ENCODE peak calls at places on chromosomes 12 and 14, in four cellular contexts. G is MM.1S, R is foreskin fibroblast, Y is H7. I is an unnamed sample.

GRCh38 chr14:73465833-73466532 is 7.6 kb upstream of the NUMB start:
- DNase-seq in G (no peak), R (no peak), Y (no peak), I (no peak)

GRCh38 chr14:79680087-79680486 is 531.2 kb downstream of the DIO2 start:
- DNase-seq in G (no peak), R (no peak), Y (no peak), I (no peak)

GRCh38 chr12:113980537-113981337 is 14.6 kb upstream of the RBM19 start:
- DNase-seq in G (peak), R (peak), Y (peak), I (peak)

GRCh38 chr12:79119796-79120195 is 255.2 kb downstream of the SYT1 start:
- DNase-seq in G (no peak), R (no peak), Y (peak), I (no peak)

GRCh38 chr12:54571166-54571856 is 17.1 kb downstream of the PPP1R1A start:
- DNase-seq in G (no peak), R (no peak), Y (peak), I (no peak)

GRCh38 chr12:9925746-9926393 is 6.3 kb downstream of the CLEC2A start:
- DNase-seq in G (peak), R (no peak), Y (peak), I (peak)

GRCh38 chr14:76761198-76761848 is at the start of gene VASH1:
- DNase-seq in G (peak), R (peak), Y (peak), I (peak)

GRCh38 chr14:59283380-59283779 is 94.9 kb downstream of the DAAM1 start:
- DNase-seq in G (no peak), R (peak), Y (no peak), I (no peak)

GRCh38 chr12:53345486-53346195 is 9.5 kb upstream of the SP7 start:
- DNase-seq in G (no peak), R (peak), Y (peak), I (no peak)

GRCh38 chr12:12195516-12195915 is 71.3 kb downstream of the LRP6 start:
- DNase-seq in G (no peak), R (no peak), Y (no peak), I (no peak)

GRCh38 chr12:21413369-21414277 is 23.8 kb upstream of the PYROXD1 start:
- DNase-seq in G (no peak), R (no peak), Y (no peak), I (no peak)

GRCh38 chr14:102849522-102850379 is 72.5 kb downstream of the TRAF3 start:
- DNase-seq in G (no peak), R (no peak), Y (peak), I (no peak)

GRCh38 chr12:125184213-125184952 is 119.1 kb downstream of the AACS start:
- DNase-seq in G (no peak), R (no peak), Y (peak), I (no peak)

GRCh38 chr14:24240110-24240918 is 2.1 kb downstream of the TINF2 start:
- DNase-seq in G (no peak), R (no peak), Y (no peak), I (no peak)
- H3K4me3 ChIP-seq in G (no peak), R (no peak), Y (no peak), I (no peak)

DNA sequence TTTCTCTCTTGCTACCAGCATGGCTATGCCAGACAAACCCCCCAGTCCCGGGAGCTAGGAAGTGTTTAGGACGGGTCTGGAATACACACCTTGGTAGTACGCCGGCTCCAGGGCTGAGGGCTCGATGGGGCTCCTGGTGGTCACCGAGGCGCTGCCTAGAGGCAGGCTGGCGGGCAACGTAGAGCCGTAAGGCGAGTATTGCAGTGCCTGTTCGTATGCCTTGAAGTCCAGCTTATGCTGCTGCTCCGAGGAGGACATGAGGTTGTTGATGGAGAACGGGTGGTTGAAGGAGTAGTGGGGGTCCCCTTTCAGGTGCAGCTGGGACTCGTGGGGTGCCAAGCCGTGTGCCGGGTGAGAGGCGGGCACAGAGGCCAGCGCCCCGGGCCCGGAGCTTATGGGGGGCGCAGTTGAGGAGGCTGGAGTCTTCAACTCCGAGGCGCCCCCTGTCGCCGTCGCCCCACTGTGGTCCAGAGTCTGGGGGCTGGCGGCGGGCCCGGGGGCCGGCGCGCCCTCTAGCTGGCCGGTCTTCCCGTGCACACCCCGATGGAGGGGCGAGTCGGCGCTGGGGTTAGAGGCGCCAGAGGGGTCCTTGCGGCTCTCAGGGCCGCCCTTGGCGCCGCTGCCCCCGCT is 3.6 kb downstream of the FOXA1 start:
- DNase-seq in G (no peak), R (no peak), Y (peak), I (no peak)
- H3K4me3 ChIP-seq in G (no peak), R (no peak), Y (peak), I (no peak)

DNA sequence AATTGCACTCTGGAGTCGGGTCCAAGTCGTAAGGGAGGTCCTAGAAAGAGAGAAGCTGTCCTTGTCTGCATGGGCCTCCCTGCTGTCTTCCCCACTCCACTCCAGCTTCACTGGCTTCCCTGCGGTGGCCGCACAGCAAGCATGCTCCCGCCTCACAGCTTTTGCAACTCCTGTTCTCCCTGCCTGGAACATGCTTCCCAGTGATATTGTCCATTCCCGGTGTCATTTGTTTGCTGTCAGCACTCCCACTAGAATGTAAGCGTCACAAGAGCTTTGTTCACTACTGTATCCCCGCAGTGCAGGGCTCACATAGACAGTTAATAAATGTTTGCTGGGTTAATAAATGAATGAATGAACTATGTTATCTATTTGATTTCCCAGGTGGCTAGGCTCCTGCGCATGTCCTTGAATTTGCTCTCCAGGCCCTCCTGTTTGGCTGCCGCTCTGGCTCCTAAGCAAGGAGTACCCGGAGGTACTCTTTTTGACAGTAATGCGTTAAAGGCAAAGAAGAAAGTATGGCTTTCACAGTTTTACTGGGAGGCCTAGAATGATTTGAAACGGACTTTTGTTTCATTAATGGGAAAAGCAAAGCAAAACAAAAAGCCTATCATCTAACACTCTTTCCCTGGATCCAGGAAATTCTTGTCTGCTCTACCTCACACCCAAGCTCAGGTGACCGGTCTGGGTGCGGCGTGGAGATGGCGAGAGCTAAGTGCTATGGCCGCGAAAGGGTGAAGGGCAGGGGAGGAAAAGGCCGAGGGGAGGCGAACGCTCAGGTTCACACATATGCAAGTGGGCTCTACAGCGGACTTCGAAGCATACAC is 6.2 kb upstream of the SLC7A7 start:
- DNase-seq in G (no peak), R (no peak), Y (peak), I (no peak)
- H3K4me3 ChIP-seq in G (no peak), R (no peak), Y (peak), I (no peak)

DNA sequence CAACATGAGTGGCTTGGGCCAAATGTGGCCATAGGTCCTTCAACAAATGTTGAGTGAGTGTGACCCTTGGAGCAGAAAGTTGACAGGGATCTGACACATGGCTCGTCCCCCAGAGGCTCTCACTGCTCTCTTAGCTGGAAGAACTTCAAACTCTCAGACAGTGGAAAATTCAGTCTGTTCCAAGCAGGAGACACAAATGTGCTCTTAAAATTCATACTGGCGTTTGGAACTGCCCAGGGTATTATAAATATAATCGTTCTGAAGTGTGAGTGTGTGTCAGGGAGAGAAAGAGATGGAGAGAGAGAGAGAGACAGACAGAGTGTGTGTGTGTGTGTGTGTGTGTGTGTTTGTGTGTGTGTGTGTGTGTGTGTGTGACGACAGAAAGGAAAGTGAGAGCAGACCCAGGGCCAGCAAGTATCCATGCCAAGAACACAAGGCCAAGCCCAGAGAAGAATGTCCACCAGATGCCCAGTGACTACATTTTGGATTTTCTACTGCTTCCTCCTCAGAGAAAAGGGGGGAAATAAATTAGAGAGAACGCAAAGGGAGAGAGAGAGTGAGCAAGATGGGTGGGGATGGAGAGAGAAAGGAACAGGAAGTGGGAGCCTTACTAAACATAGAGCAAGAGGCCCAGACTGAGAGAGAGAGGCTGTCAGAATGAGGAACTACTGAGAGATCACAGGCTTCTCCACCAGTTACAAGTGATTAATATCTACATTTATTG is 193.6 kb upstream of the NUDT4 start:
- DNase-seq in G (no peak), R (no peak), Y (no peak), I (peak)
- H3K4me3 ChIP-seq in G (no peak), R (no peak), Y (no peak), I (no peak)

GRCh38 chr12:1716215-1716862 is 25.5 kb downstream of the ADIPOR2 start:
- DNase-seq in G (peak), R (no peak), Y (no peak), I (no peak)
- H3K4me3 ChIP-seq in G (no peak), R (no peak), Y (no peak), I (no peak)

I was measured in Jurkat, Clone E6-1.